ENCODE peak calls at places on chromosomes 4 and X, in ten cellular contexts. One of them, this sample, is unnamed.

GRCh38 chr4:187021436-187022205 is 298.0 kb upstream of the FAT1 start:
- DNase-seq in HCT116: no peak
- DNase-seq in K562: no peak
- DNase-seq in HepG2: no peak
- DNase-seq in stomach: no peak
- DNase-seq in suprapubic skin: no peak
- DNase-seq in sigmoid colon: no peak
- DNase-seq in endothelial cell of umbilical vein: no peak
- DNase-seq in Panc1: no peak
- DNase-seq in prostate gland: no peak
- DNase-seq in this sample: no peak

GRCh38 chrX:138945219-138945618 is 233.7 kb upstream of the FGF13 start:
- DNase-seq in HCT116: no peak
- DNase-seq in Panc1: no peak
- DNase-seq in suprapubic skin: no peak
- DNase-seq in prostate gland: no peak
- DNase-seq in K562: no peak
- DNase-seq in HepG2: no peak
- DNase-seq in sigmoid colon: no peak
- DNase-seq in stomach: no peak
- DNase-seq in endothelial cell of umbilical vein: no peak
- DNase-seq in this sample: no peak

GRCh38 chr4:52588771-52589591 is 70.1 kb downstream of the USP46 start:
- DNase-seq in stomach: no peak
- DNase-seq in Panc1: no peak
- DNase-seq in HepG2: no peak
- DNase-seq in sigmoid colon: no peak
- DNase-seq in HCT116: no peak
- DNase-seq in endothelial cell of umbilical vein: peak; percentile 97
- DNase-seq in K562: no peak
- DNase-seq in prostate gland: no peak
- DNase-seq in suprapubic skin: no peak
- DNase-seq in this sample: no peak

GRCh38 chr4:37928896-37929537 is 31.2 kb upstream of the PTTG2 start:
- DNase-seq in stomach: no peak
- DNase-seq in Panc1: no peak
- DNase-seq in K562: no peak
- DNase-seq in prostate gland: no peak
- DNase-seq in sigmoid colon: no peak
- DNase-seq in suprapubic skin: no peak
- DNase-seq in endothelial cell of umbilical vein: no peak
- DNase-seq in HCT116: no peak
- DNase-seq in HepG2: no peak
- DNase-seq in this sample: no peak

GRCh38 chr4:41287005-41287404 is 30.3 kb downstream of the UCHL1 start:
- DNase-seq in stomach: no peak
- DNase-seq in K562: no peak
- DNase-seq in prostate gland: no peak
- DNase-seq in Panc1: no peak
- DNase-seq in suprapubic skin: no peak
- DNase-seq in sigmoid colon: no peak
- DNase-seq in endothelial cell of umbilical vein: peak; percentile 62
- DNase-seq in HepG2: no peak
- DNase-seq in HCT116: no peak
- DNase-seq in this sample: no peak

GRCh38 chrX:115592997-115593734 is 32.2 kb downstream of the PLS3 start:
- DNase-seq in HepG2: no peak
- DNase-seq in HCT116: no peak
- DNase-seq in sigmoid colon: no peak
- DNase-seq in stomach: no peak
- DNase-seq in prostate gland: peak; percentile 5
- DNase-seq in K562: no peak
- DNase-seq in Panc1: no peak
- DNase-seq in endothelial cell of umbilical vein: peak; percentile 71
- DNase-seq in suprapubic skin: no peak
- DNase-seq in this sample: no peak

GRCh38 chrX:120790118-120790517 is 85.5 kb downstream of the CT47B1 start:
- DNase-seq in HepG2: peak; percentile 40
- DNase-seq in stomach: peak; percentile 36
- DNase-seq in prostate gland: peak; percentile 10
- DNase-seq in HCT116: peak; percentile 38
- DNase-seq in endothelial cell of umbilical vein: peak; percentile 71
- DNase-seq in K562: peak; percentile 38
- DNase-seq in suprapubic skin: no peak
- DNase-seq in sigmoid colon: peak; percentile 71
- DNase-seq in Panc1: peak; percentile 53
- DNase-seq in this sample: no peak

GRCh38 chr4:158162637-158163036 is 10.2 kb downstream of the GASK1B start:
- DNase-seq in K562: no peak
- DNase-seq in Panc1: no peak
- DNase-seq in suprapubic skin: no peak
- DNase-seq in stomach: no peak
- DNase-seq in HepG2: no peak
- DNase-seq in endothelial cell of umbilical vein: peak; percentile 78
- DNase-seq in prostate gland: no peak
- DNase-seq in sigmoid colon: no peak
- DNase-seq in HCT116: no peak
- DNase-seq in this sample: no peak

GRCh38 chrX:68594769-68595168 is 52.7 kb upstream of the STARD8 start:
- DNase-seq in K562: no peak
- DNase-seq in Panc1: no peak
- DNase-seq in sigmoid colon: no peak
- DNase-seq in HepG2: no peak
- DNase-seq in prostate gland: no peak
- DNase-seq in suprapubic skin: no peak
- DNase-seq in endothelial cell of umbilical vein: no peak
- DNase-seq in HCT116: no peak
- DNase-seq in stomach: no peak
- DNase-seq in this sample: no peak

GRCh38 chr4:104532677-104533076 is 38.0 kb upstream of the CXXC4 start:
- DNase-seq in HCT116: no peak
- DNase-seq in endothelial cell of umbilical vein: no peak
- DNase-seq in sigmoid colon: no peak
- DNase-seq in prostate gland: no peak
- DNase-seq in K562: no peak
- DNase-seq in HepG2: no peak
- DNase-seq in stomach: no peak
- DNase-seq in suprapubic skin: no peak
- DNase-seq in Panc1: no peak
- DNase-seq in this sample: no peak

GRCh38 chrX:10199212-10199611 is 42.4 kb downstream of the CLCN4 start:
- DNase-seq in stomach: no peak
- DNase-seq in endothelial cell of umbilical vein: peak; percentile 11
- DNase-seq in HepG2: no peak
- DNase-seq in Panc1: no peak
- DNase-seq in prostate gland: no peak
- DNase-seq in HCT116: no peak
- DNase-seq in suprapubic skin: no peak
- DNase-seq in K562: no peak
- DNase-seq in sigmoid colon: peak; percentile 72
- DNase-seq in this sample: no peak

GRCh38 chr4:83535520-83535944 is 376 bp upstream of the GPAT3 start:
- DNase-seq in HCT116: peak; percentile 66
- DNase-seq in K562: no peak
- DNase-seq in suprapubic skin: peak; percentile 68
- DNase-seq in endothelial cell of umbilical vein: peak; percentile 53
- DNase-seq in sigmoid colon: peak; percentile 76
- DNase-seq in stomach: peak; percentile 56
- DNase-seq in Panc1: no peak
- DNase-seq in prostate gland: peak; percentile 12
- DNase-seq in HepG2: peak; percentile 12
- DNase-seq in this sample: no peak

GRCh38 chrX:32195611-32196010 is 1015.7 kb downstream of the DMD start:
- DNase-seq in sigmoid colon: no peak
- DNase-seq in prostate gland: no peak
- DNase-seq in Panc1: no peak
- DNase-seq in HepG2: no peak
- DNase-seq in K562: no peak
- DNase-seq in HCT116: no peak
- DNase-seq in stomach: no peak
- DNase-seq in suprapubic skin: no peak
- DNase-seq in endothelial cell of umbilical vein: no peak
- DNase-seq in this sample: no peak

GRCh38 chr4:110003401-110004187 is 90.9 kb downstream of the EGF start:
- DNase-seq in endothelial cell of umbilical vein: no peak
- DNase-seq in K562: no peak
- DNase-seq in suprapubic skin: no peak
- DNase-seq in sigmoid colon: no peak
- DNase-seq in prostate gland: no peak
- DNase-seq in HepG2: no peak
- DNase-seq in Panc1: no peak
- DNase-seq in HCT116: no peak
- DNase-seq in stomach: no peak
- DNase-seq in this sample: no peak

GRCh38 chr4:151227731-151228130 is 49.2 kb upstream of the PRSS48 start:
- DNase-seq in suprapubic skin: peak; percentile 78
- DNase-seq in endothelial cell of umbilical vein: peak; percentile 99
- DNase-seq in sigmoid colon: peak; percentile 85
- DNase-seq in prostate gland: no peak
- DNase-seq in Panc1: peak; percentile 4
- DNase-seq in HepG2: no peak
- DNase-seq in stomach: no peak
- DNase-seq in HCT116: no peak
- DNase-seq in K562: no peak
- DNase-seq in this sample: no peak

GRCh38 chr4:143558823-143559756 is 45.6 kb downstream of the SMARCA5 start:
- DNase-seq in prostate gland: peak; percentile 54
- DNase-seq in Panc1: peak; percentile 47
- DNase-seq in suprapubic skin: peak; percentile 70
- DNase-seq in K562: no peak
- DNase-seq in HCT116: no peak
- DNase-seq in endothelial cell of umbilical vein: peak; percentile 85
- DNase-seq in sigmoid colon: peak; percentile 77
- DNase-seq in stomach: peak; percentile 78
- DNase-seq in HepG2: peak; percentile 86
- DNase-seq in this sample: no peak

GRCh38 chr4:143555676-143556075 is 42.2 kb downstream of the SMARCA5 start:
- DNase-seq in prostate gland: no peak
- DNase-seq in K562: no peak
- DNase-seq in HepG2: no peak
- DNase-seq in stomach: no peak
- DNase-seq in Panc1: no peak
- DNase-seq in sigmoid colon: no peak
- DNase-seq in endothelial cell of umbilical vein: no peak
- DNase-seq in HCT116: no peak
- DNase-seq in suprapubic skin: no peak
- DNase-seq in this sample: no peak

GRCh38 chr4:143559757-143560147 is 46.2 kb downstream of the SMARCA5 start:
- DNase-seq in sigmoid colon: peak; percentile 59
- DNase-seq in K562: no peak
- DNase-seq in Panc1: no peak
- DNase-seq in HCT116: no peak
- DNase-seq in endothelial cell of umbilical vein: peak; percentile 4
- DNase-seq in stomach: no peak
- DNase-seq in suprapubic skin: no peak
- DNase-seq in prostate gland: no peak
- DNase-seq in HepG2: no peak
- DNase-seq in this sample: no peak

GRCh38 chr4:143558286-143558685 is 44.8 kb downstream of the SMARCA5 start:
- DNase-seq in sigmoid colon: no peak
- DNase-seq in HepG2: no peak
- DNase-seq in endothelial cell of umbilical vein: peak; percentile 4
- DNase-seq in HCT116: no peak
- DNase-seq in Panc1: no peak
- DNase-seq in prostate gland: no peak
- DNase-seq in suprapubic skin: no peak
- DNase-seq in stomach: no peak
- DNase-seq in K562: no peak
- DNase-seq in this sample: no peak

GRCh38 chr4:143554728-143555597 is 41.5 kb downstream of the SMARCA5 start:
- DNase-seq in suprapubic skin: no peak
- DNase-seq in sigmoid colon: no peak
- DNase-seq in stomach: no peak
- DNase-seq in HCT116: no peak
- DNase-seq in endothelial cell of umbilical vein: no peak
- DNase-seq in HepG2: no peak
- DNase-seq in K562: no peak
- DNase-seq in Panc1: no peak
- DNase-seq in prostate gland: no peak
- DNase-seq in this sample: no peak
- TF ChIP-seq POLR2AphosphoS5 in suprapubic skin: no peak
- TF ChIP-seq POLR2AphosphoS5 in sigmoid colon: no peak
- TF ChIP-seq POLR2AphosphoS5 in stomach: no peak
- TF ChIP-seq POLR2AphosphoS5 in HCT116: no peak
- TF ChIP-seq POLR2AphosphoS5 in endothelial cell of umbilical vein: no peak
- TF ChIP-seq POLR2AphosphoS5 in HepG2: no peak
- TF ChIP-seq POLR2AphosphoS5 in K562: peak; percentile 12
- TF ChIP-seq POLR2AphosphoS5 in Panc1: no peak
- TF ChIP-seq POLR2AphosphoS5 in prostate gland: no peak
- TF ChIP-seq POLR2AphosphoS5 in this sample: no peak

DNA sequence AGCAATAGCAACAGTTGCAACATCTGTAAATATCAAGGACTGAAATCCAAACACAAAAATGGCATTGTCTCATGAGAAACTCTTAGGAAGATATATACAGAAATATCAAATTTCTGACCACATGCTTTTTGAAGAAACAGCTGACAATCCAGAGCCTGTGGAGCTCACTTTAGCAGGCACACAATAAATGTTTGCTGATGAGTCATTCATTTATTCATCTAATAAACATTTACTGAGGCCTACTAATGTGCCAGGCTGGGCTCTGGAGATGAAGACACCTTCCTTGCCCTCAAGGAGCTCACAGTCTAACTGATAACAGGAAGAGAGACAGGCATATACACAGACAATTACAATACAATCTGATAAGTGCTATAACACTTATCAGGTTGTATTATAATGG is 17.0 kb upstream of the ZCCHC13 start:
- DNase-seq in Panc1: no peak
- DNase-seq in prostate gland: no peak
- DNase-seq in sigmoid colon: no peak
- DNase-seq in HepG2: peak; percentile 1
- DNase-seq in HCT116: no peak
- DNase-seq in K562: no peak
- DNase-seq in endothelial cell of umbilical vein: no peak
- DNase-seq in stomach: no peak
- DNase-seq in suprapubic skin: no peak
- DNase-seq in this sample: no peak
- H3K36me3 ChIP-seq in Panc1: peaks cover 9% of the 10 kb centered on the region
- H3K36me3 ChIP-seq in prostate gland: no peaks in the 10 kb centered on the region
- H3K36me3 ChIP-seq in sigmoid colon: no peaks in the 10 kb centered on the region
- H3K36me3 ChIP-seq in HepG2: no peaks in the 10 kb centered on the region
- H3K36me3 ChIP-seq in HCT116: no peaks in the 10 kb centered on the region
- H3K36me3 ChIP-seq in K562: peaks cover 50% of the 10 kb centered on the region
- H3K36me3 ChIP-seq in endothelial cell of umbilical vein: peaks cover 2% of the 10 kb centered on the region
- H3K36me3 ChIP-seq in stomach: no peaks in the 10 kb centered on the region
- H3K36me3 ChIP-seq in suprapubic skin: peaks cover 4% of the 10 kb centered on the region
- H3K36me3 ChIP-seq in this sample: no peaks in the 10 kb centered on the region

GRCh38 chr4:74733760-74734159 is 60.6 kb downstream of the BTC start:
- DNase-seq in endothelial cell of umbilical vein: no peak
- DNase-seq in HepG2: no peak
- DNase-seq in stomach: no peak
- DNase-seq in Panc1: no peak
- DNase-seq in HCT116: no peak
- DNase-seq in K562: no peak
- DNase-seq in prostate gland: no peak
- DNase-seq in suprapubic skin: no peak
- DNase-seq in sigmoid colon: no peak
- DNase-seq in this sample: no peak
- H3K4me3 ChIP-seq in endothelial cell of umbilical vein: no peak overlapping the region
- H3K4me3 ChIP-seq in HepG2: no peak overlapping the region
- H3K4me3 ChIP-seq in stomach: no peak overlapping the region
- H3K4me3 ChIP-seq in Panc1: no peak overlapping the region
- H3K4me3 ChIP-seq in HCT116: no peak overlapping the region
- H3K4me3 ChIP-seq in K562: no peak overlapping the region
- H3K4me3 ChIP-seq in prostate gland: no peak overlapping the region
- H3K4me3 ChIP-seq in suprapubic skin: no peak overlapping the region
- H3K4me3 ChIP-seq in sigmoid colon: no peak overlapping the region
- H3K4me3 ChIP-seq in this sample: no peak overlapping the region

GRCh38 chrX:102720237-102721168 is at the start of gene GPRASP3:
- DNase-seq in prostate gland: peak; percentile 76
- DNase-seq in HCT116: no peak
- DNase-seq in suprapubic skin: peak; percentile 77
- DNase-seq in K562: peak; percentile 58
- DNase-seq in sigmoid colon: peak; percentile 90
- DNase-seq in Panc1: peak; percentile 71
- DNase-seq in HepG2: no peak
- DNase-seq in stomach: peak; percentile 78
- DNase-seq in endothelial cell of umbilical vein: peak; percentile 81
- DNase-seq in this sample: no peak
- TF ChIP-seq POLR2AphosphoS5 in prostate gland: peak; percentile 81
- TF ChIP-seq POLR2AphosphoS5 in HCT116: no peak
- TF ChIP-seq POLR2AphosphoS5 in suprapubic skin: no peak
- TF ChIP-seq POLR2AphosphoS5 in K562: no peak
- TF ChIP-seq POLR2AphosphoS5 in sigmoid colon: peak; percentile 56
- TF ChIP-seq POLR2AphosphoS5 in Panc1: peak; percentile 51
- TF ChIP-seq POLR2AphosphoS5 in HepG2: no peak
- TF ChIP-seq POLR2AphosphoS5 in stomach: peak; percentile 30
- TF ChIP-seq POLR2AphosphoS5 in endothelial cell of umbilical vein: peak; percentile 26
- TF ChIP-seq POLR2AphosphoS5 in this sample: peak; percentile 65

This sample was measured in vagina.